ENCODE peak calls at places on chromosomes 5 and 9, in ten cellular contexts. J is anterior cingulate cortex; Q is ureter; B is aorta; G is neural crest cell; Z is activated CD8-positive, alpha-beta T cell treated with anti-CD3 and anti-CD28 coated beads, Interleukin-2, amount 10 ng/mL, durations not matched to agents 7 days and 5 days; U is GF-D8; K is dermis microvascular lymphatic vessel endothelial cell; R is cardiac muscle cell; P is central memory CD4-positive, alpha-beta T cell. C is an unnamed sample.

GRCh38 chr5:110738503-110738811 is 350 bp upstream of the SLC25A46 start:
- DNase-seq in J (no peak), Q (no peak), B (no peak), G (no peak), Z (no peak), U (no peak), K (no peak), R (no peak), P (no peak), C (no peak)

GRCh38 chr9:78150312-78150982 is 85.4 kb upstream of the CEP78 start:
- DNase-seq in J (no peak), Q (no peak), B (no peak), G (no peak), Z (no peak), U (no peak), K (no peak), R (no peak), P (no peak), C (no peak)

GRCh38 chr5:10934789-10935355 is 173.8 kb upstream of the DAP start:
- DNase-seq in J (no peak), Q (no peak), B (no peak), G (no peak), Z (no peak), U (no peak), K (no peak), R (no peak), P (no peak), C (no peak)

GRCh38 chr5:40480392-40480791 is 199.3 kb upstream of the PTGER4 start:
- DNase-seq in J (no peak), Q (no peak), B (no peak), G (no peak), Z (peak), U (no peak), K (no peak), R (no peak), P (no peak), C (no peak)

GRCh38 chr5:28961806-28962205 is 1923.4 kb upstream of the CDH9 start:
- DNase-seq in J (no peak), Q (no peak), B (no peak), G (no peak), Z (no peak), U (no peak), K (no peak), R (no peak), P (no peak), C (no peak)

GRCh38 chr5:172823840-172824362 is 10.2 kb upstream of the ERGIC1 start:
- DNase-seq in J (no peak), Q (no peak), B (peak), G (no peak), Z (no peak), U (no peak), K (no peak), R (no peak), P (no peak), C (no peak)

GRCh38 chr5:130222638-130223037 is 318.4 kb downstream of the CHSY3 start:
- DNase-seq in J (no peak), Q (no peak), B (no peak), G (no peak), Z (no peak), U (no peak), K (peak), R (peak), P (no peak), C (no peak)

GRCh38 chr5:59027145-59027907 is 444.5 kb downstream of the RAB3C start:
- DNase-seq in J (no peak), Q (no peak), B (no peak), G (no peak), Z (no peak), U (no peak), K (no peak), R (no peak), P (no peak), C (no peak)

C was measured in pulmonary artery endothelial cell.